ENCODE peak calls at places on chromosomes 2 and 18, in nine cellular contexts. W is PC-9, E is brain microvascular endothelial cell, C is NB4, J is tibial artery, M is choroid plexus epithelial cell, G is fibroblast of the aortic adventitia, R is dorsolateral prefrontal cortex, N is neural progenitor cell. B is an unnamed sample.

GRCh38 chr2:234378440-234378839 is 118.4 kb downstream of the ARL4C start:
- DNase-seq in E (no peak), G (peak), R (no peak), N (no peak), C (no peak), W (no peak), J (no peak), M (peak), B (peak)

GRCh38 chr2:172560721-172561120 is 4.8 kb downstream of the PDK1 start:
- DNase-seq in E (no peak), W (no peak), G (no peak), R (no peak), J (no peak), N (no peak), M (no peak), C (no peak), B (no peak)

GRCh38 chr2:20674974-20675679 is 8.2 kb downstream of the GDF7 start:
- DNase-seq in W (no peak), C (no peak), G (peak), R (no peak), N (no peak), E (peak), M (peak), J (peak), B (peak)

GRCh38 chr2:96340493-96341414 is 5.2 kb downstream of the NCAPH start:
- DNase-seq in C (no peak), E (no peak), M (peak), J (no peak), N (no peak), G (peak), R (no peak), W (no peak), B (no peak)

GRCh38 chr18:57951999-57952774 is 91.8 kb upstream of the NEDD4L start:
- DNase-seq in R (no peak), N (no peak), W (no peak), M (peak), G (peak), J (no peak), C (no peak), E (no peak), B (no peak)

GRCh38 chr2:162317058-162317742 is 1.3 kb downstream of the IFIH1 start:
- DNase-seq in C (peak), M (no peak), G (no peak), J (no peak), E (no peak), W (no peak), N (no peak), R (no peak), B (no peak)

GRCh38 chr18:63405986-63406385 is 16.3 kb downstream of the VPS4B start:
- DNase-seq in G (no peak), J (no peak), W (no peak), M (no peak), C (no peak), R (no peak), N (no peak), E (no peak), B (no peak)

GRCh38 chr2:240831594-240832204 is 11.7 kb upstream of the KIF1A start:
- DNase-seq in C (no peak), E (no peak), N (peak), R (no peak), J (no peak), G (no peak), M (no peak), W (no peak), B (no peak)

GRCh38 chr2:168434164-168434563 is 21.9 kb upstream of the CERS6 start:
- DNase-seq in M (no peak), C (no peak), W (no peak), J (peak), R (no peak), E (no peak), N (no peak), G (peak), B (no peak)

GRCh38 chr2:158999458-158999857 is 31.0 kb downstream of the TANC1 start:
- DNase-seq in E (peak), M (peak), N (no peak), W (no peak), C (peak), R (no peak), G (no peak), J (no peak), B (peak)

GRCh38 chr18:74397572-74397971 is 59.5 kb downstream of the DIPK1C start:
- DNase-seq in E (no peak), R (no peak), J (no peak), M (no peak), N (no peak), W (no peak), C (no peak), G (no peak), B (no peak)

GRCh38 chr2:67706082-67706481 is 308.9 kb downstream of the ETAA1 start:
- DNase-seq in R (no peak), J (no peak), W (no peak), E (no peak), G (no peak), M (no peak), C (no peak), N (no peak), B (no peak)

GRCh38 chr2:102061962-102062795 is 70.4 kb downstream of the IL1R2 start:
- DNase-seq in W (no peak), E (peak), M (peak), C (peak), J (peak), R (no peak), G (peak), N (no peak), B (peak)

GRCh38 chr2:240419723-240420122 is 15.7 kb upstream of the GPC1 start:
- DNase-seq in C (no peak), N (no peak), R (no peak), G (peak), E (no peak), W (no peak), J (no peak), M (no peak), B (no peak)

GRCh38 chr2:44713170-44713569 is 228.3 kb upstream of the SIX3 start:
- DNase-seq in R (no peak), E (no peak), J (no peak), M (no peak), W (no peak), G (no peak), N (no peak), C (no peak), B (no peak)

GRCh38 chr2:43102366-43103092 is 123.9 kb downstream of the ZFP36L2 start:
- DNase-seq in E (no peak), R (no peak), M (peak), J (peak), N (no peak), G (no peak), C (no peak), W (no peak), B (no peak)

GRCh38 chr2:101745711-101746694 is 48.5 kb downstream of the MAP4K4 start:
- DNase-seq in M (peak), J (no peak), C (no peak), E (peak), G (peak), N (no peak), R (no peak), W (no peak), B (peak)

GRCh38 chr18:48896875-48897511 is 53.8 kb downstream of the SMAD7 start:
- DNase-seq in C (peak), E (no peak), R (peak), J (peak), M (peak), G (peak), W (peak), N (peak), B (no peak)

GRCh38 chr2:3179208-3179607 is 198.4 kb downstream of the EIPR1 start:
- DNase-seq in N (peak), R (peak), E (no peak), J (no peak), C (peak), G (no peak), M (no peak), W (no peak), B (no peak)

GRCh38 chr18:34659579-34660517 is 50.2 kb upstream of the DTNA start:
- DNase-seq in E (peak), G (peak), M (peak), R (peak), N (peak), C (peak), W (peak), J (peak), B (peak)

GRCh38 chr2:76599732-76600368 is 889.1 kb upstream of the GCFC2 start:
- DNase-seq in R (peak), M (peak), E (peak), J (no peak), G (peak), N (peak), C (peak), W (peak), B (peak)

GRCh38 chr18:40387130-40387821 is 1567.8 kb upstream of the PIK3C3 start:
- DNase-seq in J (no peak), G (no peak), N (no peak), C (no peak), W (no peak), R (no peak), M (no peak), E (no peak), B (no peak)

GRCh38 chr2:118372876-118373597 is 284.8 kb downstream of the INSIG2 start:
- DNase-seq in N (peak), M (no peak), J (no peak), W (no peak), R (no peak), G (no peak), C (no peak), E (no peak), B (no peak)

GRCh38 chr2:157821519-157822131 is 54.5 kb downstream of the ACVR1 start:
- DNase-seq in E (no peak), N (no peak), C (no peak), W (no peak), M (peak), J (no peak), G (peak), R (no peak), B (no peak)

GRCh38 chr2:213766062-213766461 is 481.8 kb downstream of the SPAG16 start:
- DNase-seq in R (no peak), N (no peak), G (no peak), C (no peak), W (no peak), J (no peak), E (no peak), M (no peak), B (no peak)

GRCh38 chr2:109480486-109481195 is 133.1 kb downstream of the SEPTIN10 start:
- DNase-seq in R (no peak), J (no peak), N (no peak), C (no peak), G (no peak), M (no peak), W (no peak), E (no peak), B (no peak)

GRCh38 chr2:98654702-98655488 is 46.5 kb downstream of the UNC50 start:
- DNase-seq in W (no peak), R (no peak), M (no peak), N (no peak), G (no peak), J (peak), E (no peak), C (peak), B (no peak)

GRCh38 chr2:72214429-72215143 is 66.9 kb upstream of the CYP26B1 start:
- DNase-seq in J (no peak), G (peak), N (no peak), C (no peak), E (peak), W (peak), R (no peak), M (peak), B (peak)

GRCh38 chr2:219628235-219628985 is 980 bp downstream of the SLC4A3 start:
- DNase-seq in C (no peak), W (no peak), M (no peak), R (no peak), G (no peak), N (no peak), E (no peak), J (no peak), B (no peak)

GRCh38 chr2:85288244-85288725 is 39.5 kb downstream of the TGOLN2 start:
- DNase-seq in C (no peak), M (peak), G (peak), E (peak), R (no peak), J (no peak), N (peak), W (peak), B (peak)

GRCh38 chr2:104408266-104408665 is 445.6 kb upstream of the POU3F3 start:
- DNase-seq in R (no peak), C (no peak), G (no peak), W (no peak), M (no peak), J (no peak), N (peak), E (no peak), B (peak)

GRCh38 chr2:104413890-104414289 is 440.0 kb upstream of the POU3F3 start:
- DNase-seq in C (no peak), G (no peak), R (no peak), M (no peak), N (no peak), J (no peak), W (no peak), E (no peak), B (no peak)

GRCh38 chr2:104415284-104415683 is 438.6 kb upstream of the POU3F3 start:
- DNase-seq in J (no peak), R (no peak), N (no peak), W (no peak), E (no peak), M (no peak), G (no peak), C (no peak), B (no peak)

DNA sequence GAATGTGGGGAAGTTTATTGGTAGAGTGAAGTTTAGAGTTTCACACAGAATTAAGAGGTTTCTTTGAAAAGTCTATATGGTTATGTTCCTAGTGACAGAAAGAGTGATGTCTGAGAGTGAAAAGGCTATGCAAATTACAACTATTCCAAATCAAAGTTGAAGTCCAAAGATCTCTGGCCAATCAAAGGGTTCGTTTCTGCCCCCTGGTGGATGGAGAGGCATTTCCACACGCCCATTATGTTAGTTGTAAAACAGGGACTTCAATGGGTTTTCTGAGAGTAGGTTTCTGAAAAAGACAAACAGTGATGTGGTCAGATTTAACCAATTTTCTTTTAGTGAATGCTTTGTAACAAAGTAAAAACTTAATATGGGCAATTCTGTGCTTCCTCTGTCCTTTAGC is 441.5 kb upstream of the POU3F3 start:
- DNase-seq in E (no peak), G (no peak), W (no peak), C (peak), M (peak), N (peak), J (no peak), R (peak), B (no peak)
- TF ChIP-seq CTCF in E (peak), G (no peak), W (peak), C (peak), M (peak), N (peak), J (no peak), R (peak), B (peak)

GRCh38 chr2:179253226-179253625 is 11.4 kb downstream of the SESTD1 start:
- DNase-seq in J (no peak), E (no peak), M (no peak), N (no peak), R (no peak), W (no peak), C (no peak), G (peak), B (no peak)

GRCh38 chr2:179251865-179252264 is 12.8 kb downstream of the SESTD1 start:
- DNase-seq in G (peak), M (no peak), N (no peak), W (no peak), J (no peak), C (no peak), E (no peak), R (no peak), B (peak)

GRCh38 chr2:179250084-179250483 is 14.5 kb downstream of the SESTD1 start:
- DNase-seq in J (no peak), G (no peak), R (no peak), N (no peak), W (no peak), E (no peak), M (no peak), C (no peak), B (no peak)

GRCh38 chr2:179250848-179251504 is 13.7 kb downstream of the SESTD1 start:
- DNase-seq in J (no peak), N (no peak), W (no peak), C (no peak), M (no peak), R (no peak), G (no peak), E (no peak), B (no peak)

GRCh38 chr2:179252439-179252838 is 12.2 kb downstream of the SESTD1 start:
- DNase-seq in C (no peak), R (no peak), E (no peak), W (no peak), M (no peak), N (no peak), G (no peak), J (no peak), B (no peak)
- TF ChIP-seq CTCF in C (no peak), R (no peak), E (no peak), W (no peak), M (no peak), N (no peak), G (no peak), J (no peak), B (no peak)

GRCh38 chr18:68150976-68151375 is 563.9 kb downstream of the TMX3 start:
- DNase-seq in E (no peak), R (no peak), G (no peak), J (no peak), M (no peak), W (no peak), C (no peak), N (no peak), B (no peak)

GRCh38 chr18:68148862-68149261 is 566.0 kb downstream of the TMX3 start:
- DNase-seq in R (no peak), C (no peak), G (no peak), W (no peak), E (no peak), M (no peak), N (peak), J (no peak), B (no peak)

GRCh38 chr18:68147728-68148127 is 567.2 kb downstream of the TMX3 start:
- DNase-seq in G (peak), R (no peak), N (no peak), W (no peak), C (no peak), J (no peak), M (peak), E (no peak), B (peak)

DNA sequence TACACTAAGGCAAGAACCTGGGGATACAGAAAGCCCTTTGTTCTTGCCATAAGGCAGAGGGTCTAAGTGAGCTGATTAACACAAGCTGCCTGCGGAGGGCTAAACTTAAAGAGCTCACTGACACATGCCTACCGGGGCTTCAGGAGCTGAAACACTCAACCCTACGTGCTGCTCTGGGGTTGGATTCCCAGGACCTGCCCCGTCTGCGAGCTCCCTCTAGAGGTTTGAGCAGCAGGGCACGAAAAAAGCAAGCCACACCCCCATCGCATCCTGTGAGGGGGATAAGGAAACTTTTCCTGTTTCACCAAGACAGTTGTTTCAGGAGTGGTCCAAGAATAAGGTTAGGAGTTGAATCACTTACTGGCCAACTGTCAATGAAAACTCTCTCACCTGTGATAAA is 562.1 kb downstream of the TMX3 start:
- DNase-seq in R (no peak), M (no peak), C (peak), W (no peak), G (no peak), N (peak), J (no peak), E (no peak), B (no peak)
- TF ChIP-seq CTCF in R (no peak), M (no peak), C (peak), W (no peak), G (no peak), N (peak), J (no peak), E (no peak), B (no peak)

DNA sequence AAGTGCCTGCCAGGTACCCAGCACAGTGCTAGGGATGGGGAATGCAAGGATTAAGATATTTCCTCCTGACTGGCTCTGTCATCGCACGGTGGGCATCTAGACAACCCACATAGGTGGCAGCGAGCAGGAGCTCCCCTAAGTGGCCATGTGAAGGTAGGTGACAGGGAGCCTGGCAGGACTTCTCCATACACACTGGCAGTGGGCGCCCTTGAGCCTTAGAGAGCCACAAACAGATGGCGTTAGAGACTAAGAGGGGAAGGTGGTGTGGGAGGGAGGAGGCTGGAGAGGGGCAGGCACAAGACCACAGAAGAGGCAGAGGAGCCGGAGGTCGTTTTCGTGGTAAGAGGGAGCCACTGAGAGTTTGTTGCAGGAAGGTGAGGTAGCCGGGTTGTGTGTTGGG is 15.2 kb downstream of the PRELID3A start:
- DNase-seq in E (no peak), G (no peak), R (no peak), J (no peak), W (no peak), M (no peak), C (peak), N (peak), B (no peak)
- TF ChIP-seq CTCF in E (peak), G (no peak), R (no peak), J (no peak), W (no peak), M (peak), C (peak), N (peak), B (no peak)

DNA sequence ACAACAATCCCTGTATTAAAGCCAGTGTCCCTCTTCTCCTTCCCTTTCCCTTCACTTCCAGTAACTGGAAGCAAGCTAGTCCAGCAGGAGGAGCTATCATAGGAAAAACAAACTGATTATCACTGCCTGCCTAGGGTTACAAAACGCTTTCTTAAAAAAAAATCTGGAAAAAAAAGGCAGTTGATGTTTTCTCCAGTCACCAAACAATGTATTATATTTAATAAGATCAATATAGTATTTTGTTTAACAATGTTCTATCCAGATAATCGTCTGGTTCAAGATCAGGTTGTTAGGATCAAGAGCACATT is 78.8 kb upstream of the ITGB6 start:
- DNase-seq in N (peak), J (no peak), M (peak), G (peak), C (no peak), W (no peak), E (peak), R (no peak), B (no peak)
- TF ChIP-seq CTCF in N (peak), J (peak), M (peak), G (peak), C (peak), W (peak), E (peak), R (peak), B (peak)

B was measured in astrocyte.